ENCODE peak calls at places on chromosomes 6 and 20, in seven cellular contexts. S, R, M, Q, U, B and Z are unnamed samples.

GRCh38 chr6:21749754-21750153 is 156.2 kb downstream of the SOX4 start:
- DNase-seq in S (no peak), U (no peak), R (no peak), Q (no peak), B (no peak), M (no peak), Z (no peak)

GRCh38 chr6:35497571-35498406 is 910 bp upstream of the TEAD3 start:
- DNase-seq in M (no peak), R (peak; percentile 87), B (peak; percentile 58), Q (peak; percentile 52), U (no peak), S (peak; percentile 85), Z (no peak)

GRCh38 chr6:140806431-140806830 is 1326.3 kb upstream of the GJE1 start:
- DNase-seq in R (no peak), Q (no peak), U (no peak), M (no peak), S (no peak), B (no peak), Z (no peak)

GRCh38 chr6:89260832-89261231 is 43.7 kb upstream of the GABRR1 start:
- DNase-seq in R (no peak), B (no peak), S (no peak), Q (no peak), U (no peak), M (no peak), Z (no peak)

GRCh38 chr20:14612389-14612788 is 275.0 kb upstream of the FLRT3 start:
- DNase-seq in M (no peak), R (no peak), S (no peak), U (no peak), Q (no peak), B (no peak), Z (no peak)

GRCh38 chr6:43217351-43217750 is 11.9 kb downstream of the DNPH1 start:
- DNase-seq in U (no peak), Q (no peak), M (no peak), B (no peak), S (no peak), R (no peak), Z (no peak)

GRCh38 chr6:75268121-75268987 is 16.2 kb downstream of the TMEM30A start:
- DNase-seq in B (peak; percentile 89), Q (no peak), U (peak; percentile 36), R (no peak), S (no peak), M (no peak), Z (no peak)

GRCh38 chr6:144007779-144008500 is at the start of gene PLAGL1:
- DNase-seq in B (peak; percentile 57), M (peak; percentile 72), S (peak; percentile 84), U (no peak), R (peak; percentile 70), Q (no peak), Z (peak; percentile 22)

GRCh38 chr6:97876711-97877110 is 593.7 kb upstream of the MMS22L start:
- DNase-seq in Q (no peak), U (no peak), B (no peak), S (no peak), M (no peak), R (no peak), Z (no peak)

GRCh38 chr6:17457956-17458355 is 64.6 kb downstream of the CAP2 start:
- DNase-seq in Q (no peak), R (no peak), B (no peak), S (no peak), M (no peak), U (no peak), Z (no peak)

GRCh38 chr20:39271205-39271604 is 309.1 kb downstream of the DHX35 start:
- DNase-seq in R (no peak), U (no peak), S (peak; percentile 56), B (no peak), Q (no peak), M (no peak), Z (no peak)

GRCh38 chr20:57013741-57014140 is 252.7 kb downstream of the BMP7 start:
- DNase-seq in Q (no peak), M (no peak), U (no peak), S (no peak), R (no peak), B (peak; percentile 18), Z (no peak)

GRCh38 chr6:149903938-149904611 is 6.2 kb upstream of the RAET1E start:
- DNase-seq in S (no peak), B (no peak), M (peak; percentile 36), R (no peak), U (no peak), Q (no peak), Z (no peak)

GRCh38 chr6:124054034-124054433 is 250.4 kb downstream of the NKAIN2 start:
- DNase-seq in M (no peak), Q (no peak), U (no peak), R (no peak), S (no peak), B (no peak), Z (no peak)

GRCh38 chr6:33677153-33677660 is 34.3 kb downstream of the UQCC2 start:
- DNase-seq in B (no peak), U (no peak), M (no peak), R (no peak), Q (no peak), S (no peak), Z (no peak)

GRCh38 chr20:44494681-44495080 is 19.0 kb downstream of the TTPAL start:
- DNase-seq in R (no peak), M (no peak), B (no peak), U (no peak), Q (no peak), S (no peak), Z (no peak)
- H3K27ac ChIP-seq in R (no peak overlapping the region), M (no peak overlapping the region), B (peak overlapping the region; percentile 100), U (peak overlapping the region; percentile 99), Q (no peak overlapping the region), S (peak overlapping the region; percentile 65), Z (no peak overlapping the region)

GRCh38 chr20:17624551-17625245 is 54.8 kb downstream of the DSTN start:
- DNase-seq in M (no peak), Q (no peak), B (no peak), U (no peak), R (peak; percentile 24), S (peak; percentile 50), Z (no peak)
- H3K27ac ChIP-seq in M (no peak overlapping the region), Q (no peak overlapping the region), B (no peak overlapping the region), U (no peak overlapping the region), R (no peak overlapping the region), S (no peak overlapping the region), Z (no peak overlapping the region)

DNA sequence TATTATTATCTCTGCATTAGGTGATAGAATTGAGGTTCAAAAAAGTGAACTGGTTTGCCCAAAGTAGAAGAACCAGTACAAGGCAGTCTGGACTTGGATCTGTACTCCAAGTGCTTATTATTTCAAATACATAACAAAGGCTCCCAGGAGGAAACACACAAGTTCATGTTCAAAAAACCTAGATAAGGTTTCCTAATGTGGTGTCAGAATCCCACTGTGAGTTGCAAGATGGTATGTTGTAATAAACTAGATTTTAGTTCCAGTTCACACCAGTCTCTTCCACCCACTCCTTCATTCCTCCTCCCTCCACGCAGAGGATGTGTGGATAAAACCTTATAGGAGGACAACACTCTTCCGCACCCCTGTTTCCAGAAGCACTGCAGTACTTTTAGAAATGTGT is 42.8 kb downstream of the KIAA0319 start:
- DNase-seq in B (no peak), U (no peak), R (no peak), S (no peak), M (no peak), Q (no peak), Z (no peak)
- H3K27ac ChIP-seq in B (no peak overlapping the region), U (no peak overlapping the region), R (no peak overlapping the region), S (no peak overlapping the region), M (no peak overlapping the region), Q (no peak overlapping the region), Z (no peak overlapping the region)

GRCh38 chr20:3927486-3928291 is 38.5 kb downstream of the PANK2 start:
- DNase-seq in M (peak; percentile 73), R (no peak), U (no peak), S (peak; percentile 73), Q (no peak), B (no peak), Z (no peak)
- H3K27ac ChIP-seq in M (peak overlapping the region; percentile 10), R (no peak overlapping the region), U (peak overlapping the region; percentile 55), S (peak overlapping the region; percentile 27), Q (no peak overlapping the region), B (no peak overlapping the region), Z (no peak overlapping the region)

GRCh38 chr6:56540950-56541600 is 101.6 kb downstream of the DST start:
- DNase-seq in B (no peak), M (no peak), U (no peak), Q (no peak), S (no peak), R (no peak), Z (no peak)

GRCh38 chr6:56538851-56539250 is 103.8 kb downstream of the DST start:
- DNase-seq in S (no peak), M (no peak), Q (no peak), U (no peak), B (no peak), R (no peak), Z (no peak)

GRCh38 chr6:56541736-56542366 is 100.8 kb downstream of the DST start:
- DNase-seq in B (no peak), Q (no peak), U (no peak), R (no peak), M (no peak), S (no peak), Z (no peak)

GRCh38 chr6:56540232-56540631 is 102.5 kb downstream of the DST start:
- DNase-seq in R (no peak), U (no peak), M (no peak), Q (no peak), B (no peak), S (no peak), Z (no peak)

GRCh38 chr6:56539503-56540105 is 103.1 kb downstream of the DST start:
- DNase-seq in U (no peak), Q (no peak), S (no peak), R (no peak), B (no peak), M (no peak), Z (no peak)
- H3K27ac ChIP-seq in U (peak overlapping the region; percentile 93), Q (no peak overlapping the region), S (peak overlapping the region; percentile 90), R (no peak overlapping the region), B (peak overlapping the region; percentile 96), M (peak overlapping the region; percentile 92), Z (peak overlapping the region; percentile 75)

GRCh38 chr20:11454966-11455799 is 462.5 kb upstream of the BTBD3 start:
- DNase-seq in B (peak; percentile 86), M (no peak), S (no peak), R (no peak), U (peak; percentile 43), Q (no peak), Z (no peak)

GRCh38 chr20:11457476-11457875 is 460.2 kb upstream of the BTBD3 start:
- DNase-seq in S (no peak), Q (no peak), B (peak; percentile 65), R (no peak), M (no peak), U (no peak), Z (no peak)

GRCh38 chr20:11451793-11452291 is 465.9 kb upstream of the BTBD3 start:
- DNase-seq in B (peak; percentile 50), Q (no peak), U (no peak), M (no peak), S (no peak), R (no peak), Z (no peak)

GRCh38 chr20:11452326-11452725 is 465.4 kb upstream of the BTBD3 start:
- DNase-seq in Q (no peak), U (no peak), B (peak; percentile 37), R (no peak), S (no peak), M (no peak), Z (no peak)

DNA sequence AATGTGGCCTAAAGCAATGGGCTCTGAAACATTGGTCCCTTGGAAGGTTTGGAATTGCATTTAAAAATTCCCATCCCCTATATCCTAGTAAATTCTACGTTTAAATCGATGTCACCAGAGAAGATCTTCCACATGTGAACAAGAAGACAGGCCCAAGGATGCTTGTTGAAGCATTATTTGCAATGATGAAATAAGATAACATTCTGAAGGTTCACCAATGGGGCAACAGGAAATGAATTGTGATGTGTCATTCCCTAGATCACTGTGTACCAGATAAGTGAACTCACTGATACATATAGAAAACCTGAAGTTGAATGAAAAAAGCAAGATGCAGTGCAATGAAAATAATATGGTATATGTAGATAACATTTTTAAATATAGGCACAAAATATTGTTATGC is 464.3 kb upstream of the BTBD3 start:
- DNase-seq in S (no peak), Q (no peak), B (peak; percentile 83), M (no peak), R (no peak), U (peak; percentile 37), Z (no peak)
- H3K27ac ChIP-seq in S (no peak overlapping the region), Q (no peak overlapping the region), B (peak overlapping the region; percentile 93), M (no peak overlapping the region), R (no peak overlapping the region), U (peak overlapping the region; percentile 94), Z (no peak overlapping the region)